ENCODE peak calls at places on chromosomes 7 and 10, in nine cellular contexts. One of them, this sample, is unnamed.
A peak's percentile ranks its signal among the peaks of the same experiment; 100 is the strongest.

GRCh38 chr7:14125998-14126397 is 136.5 kb upstream of the ETV1 start:
- DNase-seq in Karpas-422: no peak
- DNase-seq in OCI-LY7: no peak
- DNase-seq in GM23338: peak; percentile 24
- DNase-seq in HCT116: no peak
- DNase-seq in hepatocyte: no peak
- DNase-seq in SK-N-SH: no peak
- DNase-seq in PC-3: no peak
- DNase-seq in MM.1S: no peak
- DNase-seq in this sample: no peak

GRCh38 chr10:90420637-90421318 is 437.1 kb downstream of the HTR7 start:
- DNase-seq in Karpas-422: no peak
- DNase-seq in OCI-LY7: no peak
- DNase-seq in GM23338: no peak
- DNase-seq in HCT116: no peak
- DNase-seq in hepatocyte: no peak
- DNase-seq in SK-N-SH: no peak
- DNase-seq in PC-3: no peak
- DNase-seq in MM.1S: no peak
- DNase-seq in this sample: no peak

GRCh38 chr10:13448216-13448615 is 80.6 kb downstream of the BEND7 start:
- DNase-seq in Karpas-422: no peak
- DNase-seq in OCI-LY7: no peak
- DNase-seq in GM23338: no peak
- DNase-seq in HCT116: no peak
- DNase-seq in hepatocyte: no peak
- DNase-seq in SK-N-SH: no peak
- DNase-seq in PC-3: no peak
- DNase-seq in MM.1S: no peak
- DNase-seq in this sample: no peak

GRCh38 chr10:123093489-123093888 is 42.3 kb upstream of the HMX3 start:
- DNase-seq in Karpas-422: no peak
- DNase-seq in OCI-LY7: no peak
- DNase-seq in GM23338: no peak
- DNase-seq in HCT116: no peak
- DNase-seq in hepatocyte: no peak
- DNase-seq in SK-N-SH: no peak
- DNase-seq in PC-3: no peak
- DNase-seq in MM.1S: no peak
- DNase-seq in this sample: no peak

GRCh38 chr7:24718977-24719491 is 38.2 kb downstream of the GSDME start:
- DNase-seq in Karpas-422: peak; percentile 82
- DNase-seq in OCI-LY7: peak; percentile 98
- DNase-seq in GM23338: no peak
- DNase-seq in HCT116: no peak
- DNase-seq in hepatocyte: no peak
- DNase-seq in SK-N-SH: no peak
- DNase-seq in PC-3: no peak
- DNase-seq in MM.1S: peak; percentile 84
- DNase-seq in this sample: peak; percentile 57

GRCh38 chr10:14560274-14560673 is 214.4 kb downstream of the FAM107B start:
- DNase-seq in Karpas-422: no peak
- DNase-seq in OCI-LY7: peak; percentile 74
- DNase-seq in GM23338: peak; percentile 59
- DNase-seq in HCT116: peak; percentile 28
- DNase-seq in hepatocyte: no peak
- DNase-seq in SK-N-SH: no peak
- DNase-seq in PC-3: peak; percentile 87
- DNase-seq in MM.1S: no peak
- DNase-seq in this sample: peak; percentile 84

GRCh38 chr10:33697016-33697415 is 362.5 kb upstream of the NRP1 start:
- DNase-seq in Karpas-422: no peak
- DNase-seq in OCI-LY7: no peak
- DNase-seq in GM23338: no peak
- DNase-seq in HCT116: no peak
- DNase-seq in hepatocyte: no peak
- DNase-seq in SK-N-SH: no peak
- DNase-seq in PC-3: peak; percentile 65
- DNase-seq in MM.1S: no peak
- DNase-seq in this sample: no peak

GRCh38 chr7:149226840-149227494 is 12.5 kb upstream of the ZNF212 start:
- DNase-seq in Karpas-422: peak; percentile 34
- DNase-seq in OCI-LY7: no peak
- DNase-seq in GM23338: no peak
- DNase-seq in HCT116: no peak
- DNase-seq in hepatocyte: no peak
- DNase-seq in SK-N-SH: no peak
- DNase-seq in PC-3: no peak
- DNase-seq in MM.1S: no peak
- DNase-seq in this sample: no peak

GRCh38 chr10:123666318-123667291 is at the start of gene GPR26:
- DNase-seq in Karpas-422: no peak
- DNase-seq in OCI-LY7: no peak
- DNase-seq in GM23338: peak; percentile 81
- DNase-seq in HCT116: no peak
- DNase-seq in hepatocyte: peak; percentile 23
- DNase-seq in SK-N-SH: peak; percentile 69
- DNase-seq in PC-3: no peak
- DNase-seq in MM.1S: no peak
- DNase-seq in this sample: no peak

GRCh38 chr7:134480730-134481129 is 21.8 kb upstream of the AKR1B1 start:
- DNase-seq in Karpas-422: no peak
- DNase-seq in OCI-LY7: no peak
- DNase-seq in GM23338: peak; percentile 54
- DNase-seq in HCT116: peak; percentile 36
- DNase-seq in hepatocyte: no peak
- DNase-seq in SK-N-SH: no peak
- DNase-seq in PC-3: peak; percentile 78
- DNase-seq in MM.1S: peak; percentile 73
- DNase-seq in this sample: peak; percentile 59

GRCh38 chr7:107170051-107170661 is 1.4 kb downstream of the HBP1 start:
- DNase-seq in Karpas-422: peak; percentile 53
- DNase-seq in OCI-LY7: no peak
- DNase-seq in GM23338: no peak
- DNase-seq in HCT116: no peak
- DNase-seq in hepatocyte: no peak
- DNase-seq in SK-N-SH: no peak
- DNase-seq in PC-3: no peak
- DNase-seq in MM.1S: no peak
- DNase-seq in this sample: no peak

GRCh38 chr10:30829921-30830671 is 200.5 kb upstream of the LYZL2 start:
- DNase-seq in Karpas-422: no peak
- DNase-seq in OCI-LY7: no peak
- DNase-seq in GM23338: no peak
- DNase-seq in HCT116: no peak
- DNase-seq in hepatocyte: no peak
- DNase-seq in SK-N-SH: no peak
- DNase-seq in PC-3: peak; percentile 14
- DNase-seq in MM.1S: no peak
- DNase-seq in this sample: no peak

GRCh38 chr10:11331178-11331577 is 280.3 kb downstream of the USP6NL start:
- DNase-seq in Karpas-422: no peak
- DNase-seq in OCI-LY7: no peak
- DNase-seq in GM23338: no peak
- DNase-seq in HCT116: no peak
- DNase-seq in hepatocyte: no peak
- DNase-seq in SK-N-SH: no peak
- DNase-seq in PC-3: no peak
- DNase-seq in MM.1S: no peak
- DNase-seq in this sample: no peak

GRCh38 chr10:105187243-105187642 is 546.2 kb downstream of the SORCS3 start:
- DNase-seq in Karpas-422: no peak
- DNase-seq in OCI-LY7: no peak
- DNase-seq in GM23338: no peak
- DNase-seq in HCT116: no peak
- DNase-seq in hepatocyte: no peak
- DNase-seq in SK-N-SH: no peak
- DNase-seq in PC-3: no peak
- DNase-seq in MM.1S: no peak
- DNase-seq in this sample: no peak

GRCh38 chr10:77641788-77642397 is 4.3 kb upstream of the KCNMA1 start:
- DNase-seq in Karpas-422: peak; percentile 91
- DNase-seq in OCI-LY7: peak; percentile 70
- DNase-seq in GM23338: peak; percentile 91
- DNase-seq in HCT116: peak; percentile 64
- DNase-seq in hepatocyte: peak; percentile 91
- DNase-seq in SK-N-SH: peak; percentile 72
- DNase-seq in PC-3: peak; percentile 100
- DNase-seq in MM.1S: peak; percentile 79
- DNase-seq in this sample: peak; percentile 61

DNA sequence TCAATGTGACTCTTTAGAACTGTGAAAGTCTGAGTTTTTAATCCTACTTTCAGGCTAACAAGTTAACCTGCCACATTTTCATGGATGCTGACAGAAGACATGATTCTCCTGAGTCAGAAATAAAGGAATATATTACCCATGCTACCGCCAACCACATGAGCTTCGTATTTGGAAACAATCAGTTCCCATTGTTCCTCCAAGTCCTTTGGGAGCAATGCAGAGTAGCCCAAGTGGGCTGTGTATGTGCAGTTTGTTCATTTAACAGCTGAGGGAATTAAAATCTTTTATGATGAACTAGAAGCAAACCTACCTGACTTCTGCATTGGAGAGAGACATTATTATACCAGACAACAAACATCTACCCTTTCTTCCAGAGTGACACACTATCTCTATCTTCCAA is 169.3 kb upstream of the BET1 start:
- DNase-seq in Karpas-422: no peak
- DNase-seq in OCI-LY7: no peak
- DNase-seq in GM23338: no peak
- DNase-seq in HCT116: no peak
- DNase-seq in hepatocyte: no peak
- DNase-seq in SK-N-SH: no peak
- DNase-seq in PC-3: no peak
- DNase-seq in MM.1S: no peak
- DNase-seq in this sample: no peak
- H3K9me2 ChIP-seq in Karpas-422: no peaks in the 10 kb centered on the region
- H3K9me2 ChIP-seq in OCI-LY7: peaks cover 4% of the 10 kb centered on the region
- H3K9me2 ChIP-seq in GM23338: no peaks in the 10 kb centered on the region
- H3K9me2 ChIP-seq in HCT116: no peaks in the 10 kb centered on the region
- H3K9me2 ChIP-seq in hepatocyte: no peaks in the 10 kb centered on the region
- H3K9me2 ChIP-seq in SK-N-SH: no peaks in the 10 kb centered on the region
- H3K9me2 ChIP-seq in PC-3: no peaks in the 10 kb centered on the region
- H3K9me2 ChIP-seq in MM.1S: no peaks in the 10 kb centered on the region
- H3K9me2 ChIP-seq in this sample: peaks cover 6% of the 10 kb centered on the region

DNA sequence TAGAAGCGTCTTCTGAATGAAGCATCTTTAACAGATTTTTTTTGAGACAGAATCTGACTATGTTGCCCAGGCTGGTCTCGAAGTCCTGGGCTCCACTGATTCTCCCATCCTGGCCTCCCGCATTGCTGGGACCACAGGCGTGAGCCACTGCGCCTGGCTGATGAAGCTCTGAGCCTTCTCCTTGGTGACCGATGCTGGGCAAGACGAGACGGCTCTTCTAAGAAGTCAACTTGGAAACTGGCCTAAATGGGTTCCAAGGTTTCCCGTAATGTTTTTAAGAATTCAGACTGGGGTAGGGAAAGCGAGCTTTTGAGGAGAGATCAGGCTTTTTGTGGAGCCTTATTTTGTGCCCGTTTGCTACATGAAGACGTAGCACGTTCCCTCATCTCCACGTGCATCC is 224.5 kb downstream of the ZMYND11 start:
- DNase-seq in Karpas-422: no peak
- DNase-seq in OCI-LY7: no peak
- DNase-seq in GM23338: no peak
- DNase-seq in HCT116: no peak
- DNase-seq in hepatocyte: no peak
- DNase-seq in SK-N-SH: no peak
- DNase-seq in PC-3: no peak
- DNase-seq in MM.1S: no peak
- DNase-seq in this sample: no peak
- H3K9me2 ChIP-seq in Karpas-422: no peaks in the 10 kb centered on the region
- H3K9me2 ChIP-seq in OCI-LY7: no peaks in the 10 kb centered on the region
- H3K9me2 ChIP-seq in GM23338: no peaks in the 10 kb centered on the region
- H3K9me2 ChIP-seq in HCT116: no peaks in the 10 kb centered on the region
- H3K9me2 ChIP-seq in hepatocyte: no peaks in the 10 kb centered on the region
- H3K9me2 ChIP-seq in SK-N-SH: no peaks in the 10 kb centered on the region
- H3K9me2 ChIP-seq in PC-3: no peaks in the 10 kb centered on the region
- H3K9me2 ChIP-seq in MM.1S: no peaks in the 10 kb centered on the region
- H3K9me2 ChIP-seq in this sample: no peaks in the 10 kb centered on the region

DNA sequence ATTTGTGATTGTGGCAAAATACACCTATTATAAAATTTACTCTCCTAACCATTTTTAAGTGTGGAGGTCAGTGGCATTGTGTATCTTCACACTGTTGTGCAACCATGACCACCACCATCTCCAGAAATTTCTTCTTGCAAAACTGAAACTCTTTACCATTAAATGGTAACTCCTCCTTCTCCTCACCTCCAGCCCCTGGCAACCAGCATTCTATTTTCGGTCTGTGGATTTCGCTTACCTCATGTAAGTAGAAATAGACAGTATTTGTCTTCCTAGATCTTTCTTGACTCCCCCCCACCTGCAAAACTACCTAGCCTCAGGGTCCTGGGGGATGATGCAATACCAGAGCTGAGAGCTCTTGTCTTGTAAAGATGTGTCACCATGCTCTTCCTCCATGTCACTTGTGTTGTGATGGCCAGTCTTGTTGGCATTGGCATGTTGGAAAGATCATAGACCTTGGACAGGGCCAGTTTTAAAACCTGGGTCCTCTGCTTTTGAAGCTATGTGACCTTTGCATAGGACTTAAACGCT is 71.1 kb upstream of the EMX2 start:
- DNase-seq in Karpas-422: peak; percentile 44
- DNase-seq in OCI-LY7: no peak
- DNase-seq in GM23338: no peak
- DNase-seq in HCT116: no peak
- DNase-seq in hepatocyte: no peak
- DNase-seq in SK-N-SH: no peak
- DNase-seq in PC-3: no peak
- DNase-seq in MM.1S: no peak
- DNase-seq in this sample: no peak
- H3K9me2 ChIP-seq in Karpas-422: no peaks in the 10 kb centered on the region
- H3K9me2 ChIP-seq in OCI-LY7: no peaks in the 10 kb centered on the region
- H3K9me2 ChIP-seq in GM23338: no peaks in the 10 kb centered on the region
- H3K9me2 ChIP-seq in HCT116: no peaks in the 10 kb centered on the region
- H3K9me2 ChIP-seq in hepatocyte: no peaks in the 10 kb centered on the region
- H3K9me2 ChIP-seq in SK-N-SH: no peaks in the 10 kb centered on the region
- H3K9me2 ChIP-seq in PC-3: no peaks in the 10 kb centered on the region
- H3K9me2 ChIP-seq in MM.1S: no peaks in the 10 kb centered on the region
- H3K9me2 ChIP-seq in this sample: no peaks in the 10 kb centered on the region

GRCh38 chr10:3754727-3755439 is 30.1 kb downstream of the KLF6 start:
- DNase-seq in Karpas-422: no peak
- DNase-seq in OCI-LY7: no peak
- DNase-seq in GM23338: no peak
- DNase-seq in HCT116: peak; percentile 91
- DNase-seq in hepatocyte: peak; percentile 81
- DNase-seq in SK-N-SH: no peak
- DNase-seq in PC-3: peak; percentile 86
- DNase-seq in MM.1S: no peak
- DNase-seq in this sample: peak; percentile 96
- H3K9me2 ChIP-seq in Karpas-422: no peaks in the 10 kb centered on the region
- H3K9me2 ChIP-seq in OCI-LY7: no peaks in the 10 kb centered on the region
- H3K9me2 ChIP-seq in GM23338: peaks cover 9% of the 10 kb centered on the region
- H3K9me2 ChIP-seq in HCT116: no peaks in the 10 kb centered on the region
- H3K9me2 ChIP-seq in hepatocyte: no peaks in the 10 kb centered on the region
- H3K9me2 ChIP-seq in SK-N-SH: no peaks in the 10 kb centered on the region
- H3K9me2 ChIP-seq in PC-3: no peaks in the 10 kb centered on the region
- H3K9me2 ChIP-seq in MM.1S: no peaks in the 10 kb centered on the region
- H3K9me2 ChIP-seq in this sample: no peaks in the 10 kb centered on the region

GRCh38 chr10:103265712-103266329 is 11.1 kb upstream of the INA start:
- DNase-seq in Karpas-422: peak; percentile 56
- DNase-seq in OCI-LY7: peak; percentile 39
- DNase-seq in GM23338: peak; percentile 93
- DNase-seq in HCT116: peak; percentile 42
- DNase-seq in hepatocyte: peak; percentile 88
- DNase-seq in SK-N-SH: no peak
- DNase-seq in PC-3: peak; percentile 63
- DNase-seq in MM.1S: no peak
- DNase-seq in this sample: no peak
- H3K9me2 ChIP-seq in Karpas-422: no peaks in the 10 kb centered on the region
- H3K9me2 ChIP-seq in OCI-LY7: no peaks in the 10 kb centered on the region
- H3K9me2 ChIP-seq in GM23338: no peaks in the 10 kb centered on the region
- H3K9me2 ChIP-seq in HCT116: no peaks in the 10 kb centered on the region
- H3K9me2 ChIP-seq in hepatocyte: no peaks in the 10 kb centered on the region
- H3K9me2 ChIP-seq in SK-N-SH: no peaks in the 10 kb centered on the region
- H3K9me2 ChIP-seq in PC-3: no peaks in the 10 kb centered on the region
- H3K9me2 ChIP-seq in MM.1S: no peaks in the 10 kb centered on the region
- H3K9me2 ChIP-seq in this sample: no peaks in the 10 kb centered on the region

This sample was measured in PC-9.